ENCODE peak calls at places on chromosomes 1 and 21, in five cellular contexts. M is GM06990, Q is NCI-H1048, L is 8988T, A is Right ventricle myocardium inferior. W is an unnamed sample.

GRCh38 chr1:165423181-165423580 is 21.7 kb downstream of the RXRG start:
- DNase-seq in M (no peak), Q (no peak), L (no peak), A (no peak), W (no peak)

GRCh38 chr1:19926296-19927129 is 3.1 kb upstream of the PLA2G2E start:
- DNase-seq in M (no peak), Q (no peak), L (no peak), A (no peak), W (no peak)

GRCh38 chr1:200351826-200352549 is 57.8 kb downstream of the ZNF281 start:
- DNase-seq in M (no peak), Q (no peak), L (no peak), A (no peak), W (peak; percentile 98)

GRCh38 chr21:42021751-42022430 is 11.7 kb upstream of the ZBTB21 start:
- DNase-seq in M (no peak), Q (no peak), L (no peak), A (no peak), W (no peak)

GRCh38 chr21:16388911-16389515 is 659.2 kb downstream of the USP25 start:
- DNase-seq in M (no peak), Q (no peak), L (no peak), A (no peak), W (no peak)

GRCh38 chr1:45679123-45679522 is 7.2 kb downstream of the GPBP1L1 start:
- DNase-seq in M (no peak), Q (no peak), L (no peak), A (no peak), W (peak; percentile 2)

GRCh38 chr1:66278260-66279046 is 255.5 kb upstream of the SGIP1 start:
- DNase-seq in M (no peak), Q (peak; percentile 23), L (no peak), A (no peak), W (no peak)

GRCh38 chr1:88825721-88826120 is 65.6 kb downstream of the GTF2B start:
- DNase-seq in M (no peak), Q (no peak), L (no peak), A (no peak), W (no peak)

GRCh38 chr1:22317231-22317919 is 134.3 kb upstream of the ZBTB40 start:
- DNase-seq in M (no peak), Q (no peak), L (peak; percentile 65), A (no peak), W (no peak)

GRCh38 chr21:29256125-29256895 is 42.4 kb upstream of the BACH1 start:
- DNase-seq in M (no peak), Q (no peak), L (no peak), A (no peak), W (no peak)

GRCh38 chr1:1068374-1069060 is 5.6 kb downstream of the RNF223 start:
- DNase-seq in M (peak; percentile 57), Q (no peak), L (peak; percentile 86), A (no peak), W (no peak)

GRCh38 chr1:39671793-39672550 is at the start of gene NT5C1A:
- DNase-seq in M (peak; percentile 57), Q (no peak), L (peak; percentile 40), A (peak; percentile 75), W (no peak)

GRCh38 chr1:170617595-170618215 is 46.2 kb upstream of the PRRX1 start:
- DNase-seq in M (no peak), Q (no peak), L (no peak), A (no peak), W (no peak)

GRCh38 chr1:16461681-16462080 is 21.2 kb downstream of the NECAP2 start:
- DNase-seq in M (no peak), Q (no peak), L (no peak), A (no peak), W (no peak)

GRCh38 chr1:5119496-5120234 is 465.3 kb downstream of the AJAP1 start:
- DNase-seq in M (no peak), Q (no peak), L (no peak), A (no peak), W (no peak)

GRCh38 chr1:103546496-103546895 is 21.0 kb downstream of the RNPC3 start:
- DNase-seq in M (no peak), Q (no peak), L (no peak), A (no peak), W (no peak)

GRCh38 chr21:42733037-42733632 is 79.7 kb downstream of the PDE9A start:
- DNase-seq in M (no peak), Q (peak; percentile 71), L (no peak), A (no peak), W (no peak)

GRCh38 chr1:65027699-65028358 is 61.5 kb upstream of the JAK1 start:
- DNase-seq in M (no peak), Q (no peak), L (no peak), A (peak; percentile 76), W (no peak)

GRCh38 chr1:238061967-238062613 is 171.4 kb upstream of the ZP4 start:
- DNase-seq in M (no peak), Q (no peak), L (no peak), A (no peak), W (peak; percentile 29)

GRCh38 chr21:42834730-42835191 is 44.6 kb downstream of the WDR4 start:
- DNase-seq in M (no peak), Q (no peak), L (no peak), A (no peak), W (no peak)

GRCh38 chr1:179366093-179366800 is 476 bp downstream of the AXDND1 start:
- DNase-seq in M (no peak), Q (no peak), L (no peak), A (no peak), W (peak; percentile 8)

W was measured in IMR-90.